ENCODE peak calls at places on chromosomes 13 and 19, in seven cellular contexts. I is body of pancreas, A is psoas muscle, Q is nephron progenitor cell, G is uterus, E is HFF-Myc, F is astrocyte of the spinal cord. L is an unnamed sample.

GRCh38 chr19:48872884-48873475 is 759 bp downstream of the PPP1R15A start:
- DNase-seq in I (peak), A (peak), F (peak), E (peak), Q (peak), G (peak), L (peak)

GRCh38 chr19:13986348-13986904 is 19.7 kb downstream of the RFX1 start:
- DNase-seq in G (peak), A (peak), Q (peak), I (peak), F (peak), E (peak), L (no peak)

GRCh38 chr13:49783865-49784264 is 8.6 kb downstream of the KPNA3 start:
- DNase-seq in F (no peak), G (no peak), E (no peak), A (no peak), Q (no peak), I (no peak), L (no peak)

GRCh38 chr19:4690362-4690761 is 20.2 kb upstream of the MYDGF start:
- DNase-seq in Q (no peak), E (no peak), I (no peak), G (no peak), A (no peak), F (no peak), L (no peak)

GRCh38 chr13:59680429-59681024 is 483.2 kb downstream of the DIAPH3 start:
- DNase-seq in Q (no peak), A (no peak), E (no peak), G (no peak), F (peak), I (no peak), L (no peak)

GRCh38 chr13:26518433-26519084 is 38.9 kb upstream of the WASF3 start:
- DNase-seq in A (no peak), Q (no peak), F (no peak), I (no peak), G (no peak), E (no peak), L (no peak)

GRCh38 chr13:66977156-66977555 is 253.0 kb downstream of the PCDH9 start:
- DNase-seq in G (no peak), E (no peak), A (no peak), Q (no peak), F (no peak), I (no peak), L (no peak)

GRCh38 chr19:32676895-32677359 is 1.3 kb downstream of the RGS9BP start:
- DNase-seq in Q (peak), E (no peak), A (peak), I (no peak), G (no peak), F (no peak), L (no peak)

GRCh38 chr19:58474291-58474996 is 1.7 kb upstream of the ZNF446 start:
- DNase-seq in F (peak), E (no peak), G (no peak), A (no peak), Q (no peak), I (no peak), L (no peak)

GRCh38 chr13:79869326-79869725 is 388.4 kb downstream of the NDFIP2 start:
- DNase-seq in A (no peak), G (no peak), E (no peak), Q (no peak), F (peak), I (peak), L (no peak)

GRCh38 chr19:54168174-54168917 is 4.6 kb downstream of the TMC4 start:
- DNase-seq in I (peak), E (peak), Q (peak), A (peak), G (peak), F (peak), L (peak)

GRCh38 chr13:73195091-73195490 is 136.3 kb downstream of the KLF5 start:
- DNase-seq in F (no peak), E (no peak), G (no peak), Q (no peak), I (no peak), A (no peak), L (no peak)

GRCh38 chr19:2429917-2430570 is 2.7 kb upstream of the TIMM13 start:
- DNase-seq in F (no peak), A (no peak), I (no peak), G (no peak), E (no peak), Q (no peak), L (no peak)

GRCh38 chr19:21603431-21604153 is 98.2 kb downstream of the ZNF429 start:
- DNase-seq in E (no peak), G (no peak), I (no peak), Q (no peak), F (no peak), A (no peak), L (no peak)

GRCh38 chr13:68066879-68067513 is 836.9 kb upstream of the PCDH9 start:
- DNase-seq in I (no peak), G (no peak), F (no peak), A (no peak), E (no peak), Q (no peak), L (no peak)

GRCh38 chr13:21537105-21537504 is 66.9 kb downstream of the MICU2 start:
- DNase-seq in F (no peak), E (no peak), Q (no peak), G (no peak), I (no peak), A (no peak), L (no peak)

GRCh38 chr19:3407556-3408516 is 41.5 kb downstream of the NFIC start:
- DNase-seq in Q (no peak), F (peak), A (peak), E (no peak), I (peak), G (peak), L (no peak)

GRCh38 chr19:56477429-56478338 is 539 bp upstream of the ZNF667 start:
- DNase-seq in I (peak), G (peak), F (peak), A (peak), E (peak), Q (no peak), L (peak)

GRCh38 chr19:56637976-56638555 is 4.9 kb upstream of the SMIM17 start:
- DNase-seq in Q (peak), G (peak), F (peak), A (peak), I (peak), E (peak), L (no peak)

GRCh38 chr19:1241417-1242095 is at the start of gene ATP5F1D:
- DNase-seq in G (peak), F (peak), E (no peak), Q (peak), I (peak), A (peak), L (peak)

GRCh38 chr19:4597975-4598671 is 38.6 kb upstream of the SEMA6B start:
- DNase-seq in G (peak), Q (peak), A (no peak), E (no peak), F (no peak), I (peak), L (no peak)

GRCh38 chr13:54845351-54845965 is 1816.8 kb downstream of the OLFM4 start:
- DNase-seq in G (no peak), Q (no peak), I (no peak), F (no peak), E (no peak), A (no peak), L (no peak)

GRCh38 chr19:40005670-40006272 is 8.9 kb downstream of the ZNF546 start:
- DNase-seq in G (no peak), F (no peak), E (no peak), A (no peak), Q (no peak), I (no peak), L (no peak)

GRCh38 chr13:30421093-30422055 is 919 bp upstream of the UBE2L5 start:
- DNase-seq in I (peak), E (no peak), Q (peak), A (peak), G (peak), F (peak), L (peak)

GRCh38 chr13:32165791-32166190 is 134.2 kb downstream of the FRY start:
- DNase-seq in I (no peak), F (no peak), E (no peak), G (no peak), A (no peak), Q (no peak), L (no peak)

GRCh38 chr13:76723551-76724232 is 162.5 kb downstream of the KCTD12 start:
- DNase-seq in E (peak), F (peak), I (peak), Q (no peak), G (no peak), A (peak), L (peak)

GRCh38 chr13:111020546-111020945 is 94.6 kb upstream of the ARHGEF7 start:
- DNase-seq in G (no peak), F (no peak), E (no peak), I (no peak), Q (no peak), A (no peak), L (no peak)

GRCh38 chr19:41595258-41595889 is 19.4 kb downstream of the CEACAM21 start:
- DNase-seq in G (no peak), I (peak), A (peak), Q (peak), F (peak), E (peak), L (peak)

GRCh38 chr13:99655351-99656091 is 154.2 kb downstream of the TM9SF2 start:
- DNase-seq in E (no peak), G (no peak), I (peak), A (no peak), F (peak), Q (no peak), L (no peak)

GRCh38 chr19:17358395-17358794 is 18.7 kb downstream of the PLVAP start:
- DNase-seq in G (peak), E (no peak), A (peak), F (peak), I (no peak), Q (no peak), L (no peak)

GRCh38 chr19:43636121-43636683 is 3.4 kb downstream of the CADM4 start:
- DNase-seq in I (peak), Q (no peak), G (no peak), E (no peak), F (no peak), A (no peak), L (no peak)

GRCh38 chr13:35649162-35649561 is 172.7 kb upstream of the MAB21L1 start:
- DNase-seq in G (no peak), Q (no peak), I (no peak), A (no peak), E (no peak), F (no peak), L (no peak)

GRCh38 chr19:16258440-16258903 is 60.8 kb downstream of the AP1M1 start:
- DNase-seq in I (peak), F (no peak), G (peak), Q (no peak), A (peak), E (no peak), L (no peak)

GRCh38 chr19:13072206-13072898 is 30.3 kb downstream of the LYL1 start:
- DNase-seq in A (no peak), F (no peak), I (no peak), G (no peak), Q (no peak), E (no peak), L (no peak)

GRCh38 chr13:102333320-102334181 is 68.3 kb downstream of the FGF14 start:
- DNase-seq in E (no peak), I (no peak), A (no peak), F (no peak), Q (no peak), G (no peak), L (no peak)

GRCh38 chr19:1858412-1859081 is 4.8 kb downstream of the KLF16 start:
- DNase-seq in F (no peak), I (no peak), Q (no peak), A (no peak), E (no peak), G (no peak), L (no peak)

GRCh38 chr13:22499919-22500318 is 680.9 kb upstream of the SGCG start:
- DNase-seq in F (peak), I (no peak), Q (no peak), G (no peak), E (no peak), A (no peak), L (no peak)

GRCh38 chr19:29277107-29277506 is 64.2 kb upstream of the UQCRFS1 start:
- DNase-seq in E (no peak), I (peak), Q (peak), A (no peak), F (no peak), G (no peak), L (no peak)

GRCh38 chr13:113348591-113348990 is 15.3 kb downstream of the GRTP1 start:
- DNase-seq in E (no peak), G (no peak), F (no peak), A (no peak), Q (no peak), I (no peak), L (no peak)

GRCh38 chr13:113345486-113345885 is 18.4 kb downstream of the GRTP1 start:
- DNase-seq in E (no peak), G (no peak), F (no peak), I (no peak), Q (no peak), A (no peak), L (no peak)

GRCh38 chr13:113342820-113343691 is 20.9 kb downstream of the GRTP1 start:
- DNase-seq in E (no peak), Q (no peak), A (no peak), I (no peak), G (no peak), F (no peak), L (no peak)

GRCh38 chr13:113338451-113338850 is 25.5 kb downstream of the GRTP1 start:
- DNase-seq in A (no peak), F (no peak), Q (no peak), G (no peak), I (no peak), E (no peak), L (no peak)

GRCh38 chr13:113343692-113343968 is 20.3 kb downstream of the GRTP1 start:
- DNase-seq in A (no peak), E (no peak), Q (no peak), I (no peak), F (no peak), G (no peak), L (no peak)
- TF ChIP-seq CTCF in A (no peak), E (no peak), Q (no peak), I (no peak), F (no peak), G (no peak), L (no peak)

DNA sequence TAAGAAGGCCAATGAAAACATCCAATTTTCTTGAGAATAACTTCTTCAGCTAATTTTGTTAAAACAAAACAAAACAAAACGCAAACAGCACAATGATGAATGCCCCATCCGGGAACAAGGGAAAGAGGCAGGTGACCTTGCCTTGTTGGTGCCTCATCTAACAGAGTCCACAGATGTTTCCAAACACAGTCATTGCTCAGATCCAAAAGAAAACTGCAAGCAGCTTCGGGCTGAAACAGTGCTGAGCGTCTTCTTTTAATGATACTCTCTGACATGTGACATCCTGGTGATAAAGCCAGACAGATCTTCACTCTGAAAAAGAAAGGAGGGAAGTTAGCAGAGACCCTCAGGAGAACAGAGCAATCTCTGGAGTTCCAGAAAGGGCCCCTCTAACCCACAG is 30.4 kb downstream of the IRS2 start:
- DNase-seq in E (no peak), A (no peak), Q (no peak), I (no peak), G (no peak), F (no peak), L (no peak)
- TF ChIP-seq CTCF in E (no peak), A (no peak), Q (no peak), I (no peak), G (no peak), F (no peak), L (no peak)

GRCh38 chr19:47100290-47100689 is 13.3 kb downstream of the ZC3H4 start:
- DNase-seq in G (no peak), A (no peak), I (no peak), Q (no peak), E (no peak), F (no peak), L (no peak)
- TF ChIP-seq CTCF in G (no peak), A (no peak), I (no peak), Q (no peak), E (no peak), F (no peak), L (no peak)

GRCh38 chr19:11902228-11902627 is 14.6 kb downstream of the ZNF69 start:
- DNase-seq in Q (no peak), I (no peak), A (no peak), F (no peak), G (no peak), E (no peak), L (no peak)
- TF ChIP-seq CTCF in Q (no peak), I (no peak), A (no peak), F (no peak), G (no peak), E (no peak), L (no peak)

DNA sequence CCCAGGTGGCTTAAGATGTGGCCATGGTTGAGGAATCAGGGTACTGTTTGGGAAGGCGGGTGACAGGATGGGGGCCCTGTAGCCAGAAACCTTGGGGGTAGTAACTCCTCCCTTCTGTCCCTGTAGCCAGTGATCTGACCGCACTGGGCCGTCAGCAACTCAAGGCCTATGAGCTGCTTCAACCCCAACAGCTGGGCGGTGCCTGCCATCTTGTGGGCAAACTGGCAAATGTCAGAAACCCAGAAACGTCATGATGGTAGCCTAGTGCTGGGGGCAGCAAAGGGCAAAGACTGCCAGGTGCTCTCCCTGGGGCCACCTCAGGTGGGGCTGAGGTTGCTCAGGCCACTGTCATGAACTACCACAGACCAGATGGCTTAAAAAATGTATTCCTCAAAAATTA is 3.5 kb downstream of the COPE start:
- DNase-seq in Q (peak), I (peak), G (no peak), F (peak), A (peak), E (no peak), L (no peak)
- TF ChIP-seq CTCF in Q (peak), I (no peak), G (no peak), F (peak), A (peak), E (peak), L (peak)

GRCh38 chr19:19410553-19411550 is 5.4 kb downstream of the GATAD2A start:
- DNase-seq in Q (no peak), E (no peak), F (no peak), I (no peak), G (no peak), A (no peak), L (no peak)
- TF ChIP-seq CTCF in Q (no peak), E (no peak), F (no peak), I (no peak), G (no peak), A (no peak), L (no peak)

GRCh38 chr13:104534847-104535246 is 1468.6 kb upstream of the SLC10A2 start:
- DNase-seq in Q (peak), G (no peak), F (no peak), E (no peak), A (no peak), I (no peak), L (no peak)
- TF ChIP-seq CTCF in Q (no peak), G (no peak), F (peak), E (no peak), A (no peak), I (no peak), L (no peak)

DNA sequence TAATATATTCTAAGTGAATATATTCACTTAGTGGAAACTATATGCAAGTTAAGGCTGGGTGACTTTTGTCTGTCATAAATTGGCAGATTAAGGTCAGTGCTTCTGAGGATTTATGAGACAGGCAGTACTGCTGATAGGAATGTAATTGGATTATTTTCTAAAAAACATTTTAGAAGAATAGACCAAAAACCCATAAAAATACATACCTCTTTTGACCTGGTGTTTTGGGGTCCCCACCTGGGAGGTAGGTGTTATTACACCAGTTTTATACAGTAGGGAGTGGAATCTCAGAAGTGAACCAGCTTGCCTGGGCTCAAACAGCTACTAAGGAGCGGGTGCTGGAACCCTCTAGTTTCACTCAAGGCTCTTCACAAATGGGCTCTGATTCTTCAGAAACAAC is 25.3 kb downstream of the COG3 start:
- DNase-seq in F (no peak), Q (no peak), E (no peak), I (no peak), A (no peak), G (no peak), L (no peak)
- TF ChIP-seq CTCF in F (peak), Q (no peak), E (no peak), I (no peak), A (peak), G (no peak), L (no peak)

GRCh38 chr19:6100284-6100915 is 9.9 kb downstream of the RFX2 start:
- DNase-seq in A (peak), G (no peak), Q (peak), E (no peak), I (peak), F (no peak), L (no peak)
- TF ChIP-seq CTCF in A (no peak), G (no peak), Q (no peak), E (no peak), I (no peak), F (no peak), L (no peak)

DNA sequence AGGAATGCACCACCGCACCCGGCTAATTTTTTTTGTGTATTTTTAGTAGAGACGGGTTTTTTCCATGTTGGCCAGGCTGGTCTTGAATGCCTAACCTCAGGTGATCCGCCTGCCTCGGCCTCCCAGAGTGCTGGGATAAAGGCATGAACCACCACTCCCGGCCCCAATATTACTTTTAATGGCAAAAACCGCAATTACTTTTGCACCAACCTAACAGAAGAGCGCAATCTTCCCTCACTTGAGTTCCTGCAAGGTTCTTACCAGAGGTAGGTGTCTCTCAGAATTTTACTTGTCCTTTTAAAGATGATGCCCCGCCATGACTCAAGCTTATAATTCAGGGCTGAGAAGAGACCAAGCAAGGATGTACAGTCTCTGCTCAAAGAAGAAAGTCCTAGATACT is 1774.1 kb upstream of the PCDH20 start:
- DNase-seq in F (no peak), I (no peak), Q (no peak), G (no peak), A (no peak), E (no peak), L (no peak)
- TF ChIP-seq CTCF in F (no peak), I (no peak), Q (no peak), G (no peak), A (no peak), E (no peak), L (no peak)